ENCODE peak calls at places on chromosomes 1 and 21, in five cellular contexts. One of them, this sample, is unnamed.

GRCh38 chr1:144551107-144551542 is 41.6 kb upstream of the PPIAL4F start:
- DNase-seq in K562: no peak
- DNase-seq in sigmoid colon: no peak
- DNase-seq in tibial nerve: no peak
- DNase-seq in adrenal gland: no peak
- DNase-seq in this sample: no peak

GRCh38 chr1:242402956-242403355 is 121.5 kb downstream of the PLD5 start:
- DNase-seq in K562: no peak
- DNase-seq in sigmoid colon: no peak
- DNase-seq in tibial nerve: no peak
- DNase-seq in adrenal gland: no peak
- DNase-seq in this sample: no peak

GRCh38 chr1:89125571-89126233 is at the start of gene GBP2:
- DNase-seq in K562: no peak
- DNase-seq in sigmoid colon: no peak
- DNase-seq in tibial nerve: no peak
- DNase-seq in adrenal gland: no peak
- DNase-seq in this sample: peak; percentile 35

GRCh38 chr1:29145739-29146437 is 22.2 kb upstream of the TMEM200B start:
- DNase-seq in K562: no peak
- DNase-seq in sigmoid colon: no peak
- DNase-seq in tibial nerve: no peak
- DNase-seq in adrenal gland: no peak
- DNase-seq in this sample: peak; percentile 92

GRCh38 chr1:212960932-212961331 is 10.6 kb downstream of the VASH2 start:
- DNase-seq in K562: no peak
- DNase-seq in sigmoid colon: no peak
- DNase-seq in tibial nerve: no peak
- DNase-seq in adrenal gland: no peak
- DNase-seq in this sample: no peak

GRCh38 chr21:39313042-39313456 is 383 bp downstream of the BRWD1 start:
- DNase-seq in K562: peak; percentile 79
- DNase-seq in sigmoid colon: peak; percentile 70
- DNase-seq in tibial nerve: no peak
- DNase-seq in adrenal gland: peak; percentile 41
- DNase-seq in this sample: no peak

GRCh38 chr21:45899317-45900033 is 82.1 kb upstream of the COL6A1 start:
- DNase-seq in K562: no peak
- DNase-seq in sigmoid colon: no peak
- DNase-seq in tibial nerve: no peak
- DNase-seq in adrenal gland: no peak
- DNase-seq in this sample: no peak

GRCh38 chr1:14217384-14217783 is 381.1 kb upstream of the KAZN start:
- DNase-seq in K562: no peak
- DNase-seq in sigmoid colon: no peak
- DNase-seq in tibial nerve: no peak
- DNase-seq in adrenal gland: no peak
- DNase-seq in this sample: no peak

GRCh38 chr1:81678779-81679178 is 122.0 kb upstream of the ADGRL2 start:
- DNase-seq in K562: no peak
- DNase-seq in sigmoid colon: no peak
- DNase-seq in tibial nerve: no peak
- DNase-seq in adrenal gland: no peak
- DNase-seq in this sample: no peak

GRCh38 chr1:24713736-24714135 is 31.5 kb upstream of the CLIC4 start:
- DNase-seq in K562: peak; percentile 4
- DNase-seq in sigmoid colon: no peak
- DNase-seq in tibial nerve: no peak
- DNase-seq in adrenal gland: no peak
- DNase-seq in this sample: no peak

GRCh38 chr1:156860113-156860638 is 489 bp upstream of the NTRK1 start:
- DNase-seq in K562: peak; percentile 80
- DNase-seq in sigmoid colon: peak; percentile 74
- DNase-seq in tibial nerve: no peak
- DNase-seq in adrenal gland: peak; percentile 32
- DNase-seq in this sample: peak; percentile 69

GRCh38 chr1:117110774-117111173 is 10.8 kb downstream of the TRIM45 start:
- DNase-seq in K562: no peak
- DNase-seq in sigmoid colon: no peak
- DNase-seq in tibial nerve: no peak
- DNase-seq in adrenal gland: no peak
- DNase-seq in this sample: no peak

GRCh38 chr1:155016231-155016831 is 13.7 kb downstream of the ZBTB7B start:
- DNase-seq in K562: no peak
- DNase-seq in sigmoid colon: peak; percentile 67
- DNase-seq in tibial nerve: no peak
- DNase-seq in adrenal gland: peak; percentile 41
- DNase-seq in this sample: no peak

GRCh38 chr1:29544406-29544805 is 308.1 kb downstream of the PTPRU start:
- DNase-seq in K562: no peak
- DNase-seq in sigmoid colon: peak; percentile 2
- DNase-seq in tibial nerve: no peak
- DNase-seq in adrenal gland: no peak
- DNase-seq in this sample: no peak

GRCh38 chr1:201985355-201985754 is 2.9 kb downstream of the RNPEP start:
- DNase-seq in K562: no peak
- DNase-seq in sigmoid colon: no peak
- DNase-seq in tibial nerve: no peak
- DNase-seq in adrenal gland: no peak
- DNase-seq in this sample: no peak

GRCh38 chr1:201984446-201984845 is 2.0 kb downstream of the RNPEP start:
- DNase-seq in K562: no peak
- DNase-seq in sigmoid colon: no peak
- DNase-seq in tibial nerve: no peak
- DNase-seq in adrenal gland: no peak
- DNase-seq in this sample: no peak

GRCh38 chr1:201982923-201983805 is 716 bp downstream of the RNPEP start:
- DNase-seq in K562: peak; percentile 83
- DNase-seq in sigmoid colon: peak; percentile 90
- DNase-seq in tibial nerve: peak; percentile 61
- DNase-seq in adrenal gland: peak; percentile 78
- DNase-seq in this sample: peak; percentile 72

GRCh38 chr1:201982082-201982922 is at the start of gene RNPEP:
- DNase-seq in K562: peak; percentile 97
- DNase-seq in sigmoid colon: peak; percentile 85
- DNase-seq in tibial nerve: peak; percentile 56
- DNase-seq in adrenal gland: peak; percentile 60
- DNase-seq in this sample: peak; percentile 64
- TF ChIP-seq POLR2A in K562: peak; percentile 68
- TF ChIP-seq POLR2A in sigmoid colon: no peak
- TF ChIP-seq POLR2A in tibial nerve: peak; percentile 54
- TF ChIP-seq POLR2A in adrenal gland: peak; percentile 80
- TF ChIP-seq POLR2A in this sample: no peak

GRCh38 chr1:16212251-16212961 is at the start of gene ARHGEF19:
- DNase-seq in K562: no peak
- DNase-seq in sigmoid colon: no peak
- DNase-seq in tibial nerve: no peak
- DNase-seq in adrenal gland: no peak
- DNase-seq in this sample: no peak
- TF ChIP-seq POLR2A in K562: no peak
- TF ChIP-seq POLR2A in sigmoid colon: no peak
- TF ChIP-seq POLR2A in tibial nerve: no peak
- TF ChIP-seq POLR2A in adrenal gland: no peak
- TF ChIP-seq POLR2A in this sample: no peak

GRCh38 chr1:15603050-15603965 is 13.9 kb upstream of the DDI2 start:
- DNase-seq in K562: peak; percentile 81
- DNase-seq in sigmoid colon: peak; percentile 99
- DNase-seq in tibial nerve: peak; percentile 97
- DNase-seq in adrenal gland: peak; percentile 99
- DNase-seq in this sample: peak; percentile 96
- TF ChIP-seq POLR2A in K562: no peak
- TF ChIP-seq POLR2A in sigmoid colon: peak; percentile 36
- TF ChIP-seq POLR2A in tibial nerve: peak; percentile 28
- TF ChIP-seq POLR2A in adrenal gland: peak; percentile 84
- TF ChIP-seq POLR2A in this sample: peak; percentile 77

GRCh38 chr1:222618001-222618879 is at the start of gene MIA3:
- DNase-seq in K562: peak; percentile 96
- DNase-seq in sigmoid colon: peak; percentile 67
- DNase-seq in tibial nerve: peak; percentile 75
- DNase-seq in adrenal gland: peak; percentile 22
- DNase-seq in this sample: peak; percentile 88
- TF ChIP-seq POLR2A in K562: peak; percentile 84
- TF ChIP-seq POLR2A in sigmoid colon: no peak
- TF ChIP-seq POLR2A in tibial nerve: no peak
- TF ChIP-seq POLR2A in adrenal gland: no peak
- TF ChIP-seq POLR2A in this sample: peak; percentile 42

DNA sequence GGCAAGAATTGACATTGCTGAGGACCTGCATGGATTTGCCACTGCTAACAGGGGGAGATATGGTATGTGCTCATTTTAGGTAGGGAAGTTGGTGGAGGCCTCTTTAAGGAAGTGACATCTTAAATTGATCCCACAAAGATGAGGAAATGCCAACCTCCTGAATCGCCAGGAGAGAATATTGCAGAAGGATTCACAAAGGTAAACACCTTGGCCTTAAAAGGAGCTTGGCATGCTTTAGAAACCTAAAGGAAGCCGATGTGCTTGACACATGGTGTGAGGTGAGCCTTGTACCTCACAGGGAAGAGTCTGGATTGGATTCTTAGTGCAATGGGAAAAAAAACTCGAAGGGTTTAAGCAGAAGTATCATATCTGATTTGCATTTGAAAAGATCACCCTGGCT is 470.5 kb upstream of the DAB1 start:
- DNase-seq in K562: no peak
- DNase-seq in sigmoid colon: no peak
- DNase-seq in tibial nerve: no peak
- DNase-seq in adrenal gland: no peak
- DNase-seq in this sample: no peak
- TF ChIP-seq POLR2A in K562: no peak
- TF ChIP-seq POLR2A in sigmoid colon: no peak
- TF ChIP-seq POLR2A in tibial nerve: no peak
- TF ChIP-seq POLR2A in adrenal gland: no peak
- TF ChIP-seq POLR2A in this sample: no peak

GRCh38 chr1:183255073-183255472 is 69.0 kb downstream of the LAMC2 start:
- DNase-seq in K562: no peak
- DNase-seq in sigmoid colon: no peak
- DNase-seq in tibial nerve: no peak
- DNase-seq in adrenal gland: no peak
- DNase-seq in this sample: no peak
- TF ChIP-seq POLR2A in K562: no peak
- TF ChIP-seq POLR2A in sigmoid colon: no peak
- TF ChIP-seq POLR2A in tibial nerve: no peak
- TF ChIP-seq POLR2A in adrenal gland: no peak
- TF ChIP-seq POLR2A in this sample: no peak

DNA sequence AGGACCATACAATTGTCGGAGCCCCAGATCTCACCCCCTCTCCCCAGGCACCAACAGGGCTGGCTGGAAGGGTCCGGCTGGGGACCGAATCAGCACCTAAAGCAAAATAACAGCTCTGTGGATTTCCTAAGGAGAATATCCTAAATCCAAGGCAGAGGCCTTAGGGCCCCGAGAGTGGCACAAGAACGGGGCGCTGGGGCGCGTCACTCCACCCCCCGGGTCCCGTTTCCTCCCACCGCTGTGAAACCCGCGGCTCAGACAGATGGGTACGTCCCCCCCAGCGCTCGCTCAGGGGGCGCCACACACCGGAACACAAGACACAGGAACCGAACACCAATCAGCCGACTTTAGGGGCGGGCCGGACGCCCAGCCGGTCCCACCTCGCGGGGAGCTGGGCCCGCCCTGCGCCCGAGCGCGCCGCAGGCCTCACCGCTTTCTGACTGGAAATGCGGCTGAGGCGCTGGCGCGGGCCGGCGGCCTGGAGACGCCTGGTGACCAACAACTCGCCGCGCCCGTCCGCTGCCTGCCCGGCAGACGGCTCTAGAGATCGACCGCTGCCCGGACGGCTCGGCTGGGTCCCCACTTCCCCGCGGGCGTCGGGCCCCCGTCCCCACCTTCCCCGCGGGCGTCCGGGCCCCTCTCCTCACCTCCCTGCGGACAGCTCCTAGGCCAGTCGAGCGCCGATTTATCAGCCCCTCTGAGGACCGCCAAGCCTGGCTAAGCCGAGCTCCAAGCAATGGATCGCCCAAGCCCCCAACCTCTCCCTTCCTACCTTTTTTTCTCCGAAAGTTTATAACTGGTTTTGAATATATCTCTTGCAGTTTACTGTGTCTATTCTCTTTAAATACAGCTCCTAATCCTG is at the start of gene HFM1:
- DNase-seq in K562: peak; percentile 86
- DNase-seq in sigmoid colon: peak; percentile 92
- DNase-seq in tibial nerve: peak; percentile 28
- DNase-seq in adrenal gland: peak; percentile 68
- DNase-seq in this sample: peak; percentile 89
- TF ChIP-seq POLR2A in K562: peak; percentile 96
- TF ChIP-seq POLR2A in sigmoid colon: no peak
- TF ChIP-seq POLR2A in tibial nerve: no peak
- TF ChIP-seq POLR2A in adrenal gland: peak; percentile 44
- TF ChIP-seq POLR2A in this sample: peak; percentile 61

This sample was measured in erythroblast.